ENCODE peak calls at places on chromosomes 7 and 10, in five cellular contexts. L is HCT116, B is IMR-90, R is GM23248, T is neuronal stem cell. P is an unnamed sample. For H3K4me1, the result is how much of the 10 kb centered on the place peaks cover.

GRCh38 chr7:120344276-120344675 is 71.3 kb downstream of the KCND2 start:
- DNase-seq in L (no peak), B (no peak), R (peak), T (no peak), P (no peak)

GRCh38 chr7:46811529-46811928 is 770.4 kb downstream of the TNS3 start:
- DNase-seq in L (no peak), B (peak), R (peak), T (no peak), P (peak)

GRCh38 chr10:1127629-1128028 is 71.4 kb downstream of the WDR37 start:
- DNase-seq in L (no peak), B (no peak), R (no peak), T (no peak), P (no peak)

GRCh38 chr7:69780377-69780776 is 182.1 kb downstream of the AUTS2 start:
- DNase-seq in L (no peak), B (no peak), R (no peak), T (no peak), P (no peak)

GRCh38 chr7:2787251-2787968 is 56.7 kb downstream of the GNA12 start:
- DNase-seq in L (no peak), B (no peak), R (no peak), T (no peak), P (peak)

GRCh38 chr10:70676511-70676910 is 4.2 kb downstream of the ADAMTS14 start:
- DNase-seq in L (no peak), B (no peak), R (no peak), T (no peak), P (no peak)

GRCh38 chr10:69576334-69577011 is 3.3 kb upstream of the NEUROG3 start:
- DNase-seq in L (no peak), B (no peak), R (peak), T (no peak), P (no peak)

GRCh38 chr7:79050592-79050991 is 402.9 kb downstream of the MAGI2 start:
- DNase-seq in L (no peak), B (peak), R (peak), T (no peak), P (peak)

GRCh38 chr7:139949629-139950028 is 113.1 kb downstream of the PARP12 start:
- DNase-seq in L (no peak), B (peak), R (no peak), T (no peak), P (peak)

GRCh38 chr10:11018426-11018818 is 750 bp downstream of the CELF2 start:
- DNase-seq in L (no peak), B (no peak), R (peak), T (no peak), P (no peak)

GRCh38 chr10:110207805-110208613 is 604 bp downstream of the MXI1 start:
- DNase-seq in L (no peak), B (peak), R (peak), T (peak), P (peak)

GRCh38 chr10:128036746-128037542 is 89.3 kb downstream of the MKI67 start:
- DNase-seq in L (peak), B (peak), R (peak), T (no peak), P (peak)

GRCh38 chr10:99905971-99906370 is 103.8 kb downstream of the DNMBP start:
- DNase-seq in L (no peak), B (no peak), R (no peak), T (no peak), P (no peak)

GRCh38 chr7:85471740-85472139 is 284.9 kb upstream of the SEMA3D start:
- DNase-seq in L (no peak), B (peak), R (peak), T (no peak), P (peak)

GRCh38 chr7:1967512-1968396 is 265.0 kb downstream of the MAD1L1 start:
- DNase-seq in L (no peak), B (no peak), R (no peak), T (no peak), P (no peak)

DNA sequence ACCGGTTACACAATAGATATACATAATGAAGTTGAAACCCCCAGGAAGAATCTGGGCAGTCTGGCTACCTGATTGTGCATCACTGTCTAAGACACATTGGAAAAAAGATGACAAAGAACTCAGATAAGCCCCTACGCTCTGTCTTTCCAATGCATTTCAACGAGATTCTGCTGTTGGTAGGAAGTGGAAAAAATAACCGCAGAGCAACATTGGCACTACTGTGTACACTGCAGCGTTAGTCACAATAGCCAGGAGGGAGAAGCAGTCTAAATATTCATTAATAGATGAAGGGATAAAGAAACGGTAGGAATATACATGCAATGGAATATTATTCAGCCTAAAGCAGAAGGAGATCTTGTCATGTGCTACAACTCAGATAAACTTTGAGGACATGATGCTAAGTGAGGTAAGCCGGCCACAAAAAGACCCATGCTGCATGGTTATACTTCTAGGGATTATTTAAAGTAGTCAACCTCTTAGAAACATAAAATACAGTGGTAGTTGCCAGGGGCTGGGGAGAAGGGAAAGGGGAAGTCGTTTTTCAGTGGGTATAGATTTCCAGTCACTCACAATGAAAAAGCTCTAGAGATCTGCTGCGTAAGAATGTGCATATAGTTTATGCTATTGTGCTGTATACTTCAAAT is 40.3 kb downstream of the ELMO1 start:
- DNase-seq in L (no peak), B (no peak), R (no peak), T (no peak), P (no peak)
- H3K4me1 ChIP-seq in L (under half), B (under half), R (under half), T (under half), P (under half)

DNA sequence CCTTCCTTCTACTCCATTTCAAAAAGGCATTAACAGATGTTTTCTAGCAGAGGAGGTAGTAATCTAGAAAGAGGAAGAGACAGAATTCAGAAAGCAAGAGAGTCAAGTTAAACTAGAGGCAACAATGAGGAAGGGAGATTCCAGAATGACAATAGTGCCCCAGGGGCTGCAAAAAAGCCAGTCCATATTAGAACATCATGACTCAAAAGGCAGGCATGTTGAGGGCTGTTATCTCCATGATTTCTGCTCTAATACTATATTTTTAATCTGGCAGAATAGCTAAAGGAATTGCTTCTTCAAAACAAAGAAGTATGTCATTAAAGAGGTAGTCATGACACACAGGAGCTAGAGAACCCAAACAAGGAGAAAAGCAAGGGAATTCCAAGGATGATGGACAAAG is 599.6 kb downstream of the INHBA start:
- DNase-seq in L (no peak), B (peak), R (peak), T (no peak), P (peak)
- H2AFZ ChIP-seq in L (no peak), B (no peak), R (no peak), T (no peak), P (no peak)

GRCh38 chr10:63697956-63698814 is 177.0 kb downstream of the REEP3 start:
- DNase-seq in L (no peak), B (no peak), R (no peak), T (no peak), P (no peak)
- H3K4me1 ChIP-seq in L (half or more), B (under half), R (under half), T (under half), P (under half)

GRCh38 chr7:39217752-39218151 is 240.0 kb downstream of the POU6F2 start:
- DNase-seq in L (no peak), B (no peak), R (no peak), T (no peak), P (no peak)

GRCh38 chr7:39212881-39213280 is 235.2 kb downstream of the POU6F2 start:
- DNase-seq in L (no peak), B (no peak), R (no peak), T (no peak), P (no peak)
- H2AFZ ChIP-seq in L (no peak), B (no peak), R (no peak), T (no peak), P (no peak)

DNA sequence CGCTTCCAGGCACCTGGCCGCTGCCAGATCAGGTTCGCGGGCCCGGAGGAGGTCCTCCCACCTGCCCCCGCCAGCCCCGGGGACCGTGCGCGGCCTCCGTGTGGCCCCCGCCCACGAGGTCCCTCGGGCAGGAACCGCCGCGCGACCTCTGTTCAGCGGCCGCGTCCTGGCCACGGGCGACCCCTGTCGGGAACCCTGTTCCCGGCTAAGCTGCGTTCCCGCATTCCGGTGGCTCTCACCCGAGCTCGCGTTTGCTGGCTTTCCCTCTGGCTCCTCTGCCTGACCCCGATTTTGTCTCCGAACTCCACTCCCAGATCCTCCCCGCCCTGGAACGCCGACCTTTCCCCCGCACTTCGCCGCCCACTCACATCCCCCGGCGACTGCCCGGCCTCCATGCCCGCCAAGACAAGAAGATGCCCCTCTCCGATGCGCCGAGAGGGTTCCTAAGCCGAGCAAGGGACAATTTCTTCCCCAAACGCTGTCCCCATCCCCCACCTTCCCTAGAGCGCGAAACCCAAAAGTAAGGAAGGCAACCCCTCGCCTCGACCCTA is 2.3 kb downstream of the SFMBT2 start:
- DNase-seq in L (no peak), B (peak), R (peak), T (no peak), P (peak)
- H3K4me1 ChIP-seq in L (under half), B (under half), R (under half), T (under half), P (under half)

DNA sequence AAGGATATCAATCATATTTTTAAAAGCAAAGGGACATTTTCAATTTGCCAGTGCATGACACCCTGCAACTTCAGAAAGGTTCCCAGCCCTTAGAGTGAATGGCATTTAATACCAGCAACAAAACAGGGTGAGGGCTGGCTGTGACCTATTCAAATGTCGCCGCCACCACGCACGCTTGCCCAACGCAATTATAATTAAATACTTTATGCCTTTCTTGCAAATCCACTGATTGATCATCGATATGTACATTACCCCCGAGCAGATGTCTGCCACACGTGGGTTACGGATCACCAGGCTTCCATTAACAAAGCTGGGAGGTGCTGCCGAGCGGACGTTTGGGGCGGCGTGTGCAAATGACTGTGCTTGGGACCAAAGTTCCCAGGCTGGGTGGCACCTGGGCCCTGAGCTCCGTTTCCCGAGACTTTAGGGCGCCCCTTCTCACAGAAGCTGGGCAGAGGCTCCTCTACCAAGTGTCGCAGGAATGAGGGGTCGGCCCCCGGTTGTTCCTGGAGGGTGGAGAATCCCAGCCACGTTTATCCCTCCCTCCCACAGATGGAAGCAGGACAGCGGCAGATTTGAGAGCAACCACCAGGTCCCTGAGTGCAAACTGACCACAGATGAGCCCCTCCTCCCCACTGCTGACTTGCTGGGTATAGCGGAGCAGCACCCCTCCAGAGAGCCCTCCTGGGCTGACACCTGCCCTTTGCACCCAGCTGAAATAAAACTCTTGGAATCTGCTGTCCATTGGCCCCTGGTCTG is 3.9 kb downstream of the FOXL3 start:
- DNase-seq in L (no peak), B (no peak), R (no peak), T (no peak), P (no peak)
- H2AFZ ChIP-seq in L (no peak), B (no peak), R (no peak), T (no peak), P (no peak)

GRCh38 chr7:64888901-64889685 is 14.0 kb upstream of the ZNF273 start:
- DNase-seq in L (no peak), B (no peak), R (no peak), T (no peak), P (no peak)

GRCh38 chr7:64887756-64888508 is 15.1 kb upstream of the ZNF273 start:
- DNase-seq in L (no peak), B (no peak), R (no peak), T (no peak), P (no peak)

GRCh38 chr7:64885520-64886240 is 17.4 kb upstream of the ZNF273 start:
- DNase-seq in L (no peak), B (no peak), R (no peak), T (no peak), P (no peak)

GRCh38 chr7:64888561-64888900 is 14.5 kb upstream of the ZNF273 start:
- DNase-seq in L (no peak), B (no peak), R (no peak), T (no peak), P (peak)

DNA sequence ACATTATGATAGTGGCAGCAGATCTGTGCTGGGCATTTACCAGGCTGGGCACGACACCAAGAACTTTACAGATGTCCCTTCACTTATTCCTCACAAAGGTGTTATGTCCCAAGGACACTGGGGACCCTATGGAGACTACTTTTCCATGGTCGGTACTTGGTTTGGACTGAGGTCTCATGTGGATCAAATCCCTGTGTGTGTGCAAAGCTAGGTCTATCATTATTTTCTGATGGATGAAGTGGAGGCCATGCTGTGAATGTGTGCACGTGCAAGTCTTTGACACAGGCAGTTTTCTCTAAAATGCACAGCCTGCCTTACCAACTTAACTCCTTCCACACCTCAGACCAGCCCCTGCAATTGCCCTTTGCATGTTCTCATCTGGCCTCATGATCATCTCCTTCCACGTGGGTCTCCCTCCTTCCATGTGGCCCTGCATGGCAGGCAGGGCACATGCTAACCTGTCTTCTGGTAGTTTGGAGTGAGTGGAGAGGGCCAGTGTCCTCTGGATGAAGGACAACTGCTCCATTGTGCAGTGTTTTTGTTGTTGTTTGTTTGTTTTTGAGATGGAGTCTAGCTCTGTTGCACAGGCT is 16.0 kb upstream of the ZNF273 start:
- DNase-seq in L (no peak), B (no peak), R (no peak), T (no peak), P (no peak)
- H3K4me1 ChIP-seq in L (under half), B (under half), R (under half), T (under half), P (under half)

GRCh38 chr7:22810843-22811242 is 11.8 kb downstream of the TOMM7 start:
- DNase-seq in L (no peak), B (no peak), R (no peak), T (no peak), P (no peak)

GRCh38 chr7:22812350-22812749 is 10.3 kb downstream of the TOMM7 start:
- DNase-seq in L (no peak), B (no peak), R (no peak), T (no peak), P (no peak)

GRCh38 chr7:22809902-22810642 is 12.6 kb downstream of the TOMM7 start:
- DNase-seq in L (no peak), B (no peak), R (no peak), T (no peak), P (no peak)

GRCh38 chr7:22814261-22815208 is 8.1 kb downstream of the TOMM7 start:
- DNase-seq in L (no peak), B (peak), R (peak), T (no peak), P (peak)

GRCh38 chr7:22811746-22812280 is 10.8 kb downstream of the TOMM7 start:
- DNase-seq in L (no peak), B (peak), R (no peak), T (no peak), P (no peak)
- H2AFZ ChIP-seq in L (no peak), B (no peak), R (no peak), T (no peak), P (no peak)

GRCh38 chr7:143250822-143251221 is 12.4 kb upstream of the GSTK1 start:
- DNase-seq in L (no peak), B (no peak), R (no peak), T (no peak), P (no peak)
- H3K4me1 ChIP-seq in L (under half), B (under half), R (under half), T (under half), P (under half)